ENCODE peak calls at places on chromosome 15, in seven cellular contexts. F, Q, C, N, X, G and U are unnamed samples.

GRCh38 chr15:38623744-38624143 is 59.1 kb upstream of the RASGRP1 start:
- DNase-seq in F (no peak), Q (no peak), C (no peak), N (no peak), X (no peak), G (no peak), U (no peak)

GRCh38 chr15:75203017-75203907 is 1.6 kb downstream of the C15orf39 start:
- DNase-seq in F (peak; percentile 47), Q (peak; percentile 52), C (no peak), N (no peak), X (no peak), G (peak; percentile 39), U (peak; percentile 18)

GRCh38 chr15:51193526-51193925 is 98.8 kb upstream of the TNFAIP8L3 start:
- DNase-seq in F (no peak), Q (no peak), C (no peak), N (no peak), X (no peak), G (no peak), U (no peak)

GRCh38 chr15:98712845-98713584 is 64.7 kb downstream of the IGF1R start:
- DNase-seq in F (no peak), Q (no peak), C (no peak), N (no peak), X (no peak), G (no peak), U (no peak)

GRCh38 chr15:74272812-74273211 is 36.7 kb downstream of the CCDC33 start:
- DNase-seq in F (no peak), Q (no peak), C (no peak), N (no peak), X (no peak), G (no peak), U (no peak)

GRCh38 chr15:81194723-81195122 is 2.0 kb upstream of the IL16 start:
- DNase-seq in F (no peak), Q (peak; percentile 37), C (no peak), N (no peak), X (no peak), G (no peak), U (no peak)

GRCh38 chr15:40016224-40016865 is 22.6 kb downstream of the SRP14 start:
- DNase-seq in F (no peak), Q (no peak), C (no peak), N (no peak), X (no peak), G (no peak), U (peak; percentile 24)

GRCh38 chr15:64014995-64015394 is 31.3 kb downstream of the DAPK2 start:
- DNase-seq in F (no peak), Q (no peak), C (no peak), N (no peak), X (no peak), G (no peak), U (no peak)

GRCh38 chr15:97678677-97679076 is 281.8 kb upstream of the ARRDC4 start:
- DNase-seq in F (no peak), Q (no peak), C (no peak), N (no peak), X (no peak), G (no peak), U (no peak)